ENCODE peak calls at places on chromosomes 12 and 14, in five cellular contexts. T is breast epithelium, K is amniotic stem cell, G is mesendoderm, E is GM13977. C is an unnamed sample.

GRCh38 chr12:66641057-66641456 is 37.8 kb downstream of the GRIP1 start:
- DNase-seq in T (no peak), K (no peak), G (no peak), E (no peak), C (no peak)

GRCh38 chr14:98953544-98954346 is 318.3 kb downstream of the BCL11B start:
- DNase-seq in T (peak), K (no peak), G (no peak), E (no peak), C (peak)

GRCh38 chr12:111268738-111269572 is 99.9 kb downstream of the PHETA1 start:
- DNase-seq in T (no peak), K (no peak), G (peak), E (peak), C (peak)

GRCh38 chr12:110015132-110015531 is 15.9 kb downstream of the ANKRD13A start:
- DNase-seq in T (no peak), K (no peak), G (no peak), E (no peak), C (no peak)

GRCh38 chr14:65639216-65639615 is 226.7 kb downstream of the FUT8 start:
- DNase-seq in T (no peak), K (no peak), G (no peak), E (no peak), C (no peak)

GRCh38 chr12:45598761-45599160 is 130.7 kb upstream of the ARID2 start:
- DNase-seq in T (no peak), K (no peak), G (no peak), E (no peak), C (peak)

GRCh38 chr12:108342985-108343384 is 3.9 kb upstream of the CMKLR1 start:
- DNase-seq in T (no peak), K (peak), G (no peak), E (no peak), C (peak)

GRCh38 chr14:24816929-24817637 is 183.1 kb upstream of the GZMB start:
- DNase-seq in T (no peak), K (no peak), G (no peak), E (no peak), C (no peak)

GRCh38 chr14:40697221-40697620 is 909.5 kb upstream of the LRFN5 start:
- DNase-seq in T (no peak), K (no peak), G (no peak), E (no peak), C (no peak)